ENCODE peak calls at places on chromosomes 5 and 9, in nine cellular contexts. One of them, this sample, is unnamed.

GRCh38 chr9:128683340-128684064 is 5.5 kb upstream of the SET start:
- DNase-seq in NCI-H774: no peak
- DNase-seq in A172: no peak
- DNase-seq in NCI-H2029: no peak
- DNase-seq in NCI-H524 treated with DMSO at 0.1 percent for 48 hours: no peak
- DNase-seq in upper lobe of right lung: peak
- DNase-seq in myocyte: no peak
- DNase-seq in astrocyte of the spinal cord: peak
- DNase-seq in RPMI8226: peak
- DNase-seq in this sample: peak

GRCh38 chr5:181160144-181160754 is 12.9 kb downstream of the OR2V2 start:
- DNase-seq in NCI-H774: no peak
- DNase-seq in myocyte: no peak
- DNase-seq in RPMI8226: peak
- DNase-seq in NCI-H524 treated with DMSO at 0.1 percent for 48 hours: no peak
- DNase-seq in NCI-H2029: no peak
- DNase-seq in upper lobe of right lung: no peak
- DNase-seq in A172: peak
- DNase-seq in astrocyte of the spinal cord: peak
- DNase-seq in this sample: peak

GRCh38 chr5:52007230-52007858 is 624.1 kb downstream of the ISL1 start:
- DNase-seq in upper lobe of right lung: no peak
- DNase-seq in astrocyte of the spinal cord: peak
- DNase-seq in NCI-H774: peak
- DNase-seq in myocyte: no peak
- DNase-seq in RPMI8226: peak
- DNase-seq in NCI-H2029: peak
- DNase-seq in A172: peak
- DNase-seq in NCI-H524 treated with DMSO at 0.1 percent for 48 hours: peak
- DNase-seq in this sample: peak

GRCh38 chr5:27041372-27041771 is 3.0 kb upstream of the CDH9 start:
- DNase-seq in upper lobe of right lung: no peak
- DNase-seq in NCI-H774: no peak
- DNase-seq in myocyte: no peak
- DNase-seq in NCI-H524 treated with DMSO at 0.1 percent for 48 hours: no peak
- DNase-seq in RPMI8226: no peak
- DNase-seq in A172: no peak
- DNase-seq in NCI-H2029: no peak
- DNase-seq in astrocyte of the spinal cord: no peak
- DNase-seq in this sample: no peak

GRCh38 chr5:2752875-2753435 is 1.5 kb upstream of the IRX2 start:
- DNase-seq in myocyte: no peak
- DNase-seq in NCI-H2029: peak
- DNase-seq in NCI-H774: peak
- DNase-seq in NCI-H524 treated with DMSO at 0.1 percent for 48 hours: no peak
- DNase-seq in upper lobe of right lung: no peak
- DNase-seq in RPMI8226: no peak
- DNase-seq in astrocyte of the spinal cord: no peak
- DNase-seq in A172: no peak
- DNase-seq in this sample: no peak

GRCh38 chr5:16889203-16889971 is 46.7 kb downstream of the MYO10 start:
- DNase-seq in astrocyte of the spinal cord: peak
- DNase-seq in A172: peak
- DNase-seq in RPMI8226: no peak
- DNase-seq in myocyte: peak
- DNase-seq in upper lobe of right lung: no peak
- DNase-seq in NCI-H774: no peak
- DNase-seq in NCI-H2029: peak
- DNase-seq in NCI-H524 treated with DMSO at 0.1 percent for 48 hours: no peak
- DNase-seq in this sample: no peak

GRCh38 chr9:92438900-92439526 is 14.7 kb upstream of the OMD start:
- DNase-seq in A172: no peak
- DNase-seq in astrocyte of the spinal cord: peak
- DNase-seq in RPMI8226: no peak
- DNase-seq in myocyte: peak
- DNase-seq in NCI-H524 treated with DMSO at 0.1 percent for 48 hours: no peak
- DNase-seq in upper lobe of right lung: no peak
- DNase-seq in NCI-H2029: no peak
- DNase-seq in NCI-H774: no peak
- DNase-seq in this sample: peak

GRCh38 chr5:67160985-67161384 is 35.6 kb downstream of the CD180 start:
- DNase-seq in NCI-H524 treated with DMSO at 0.1 percent for 48 hours: no peak
- DNase-seq in NCI-H2029: no peak
- DNase-seq in A172: peak
- DNase-seq in NCI-H774: no peak
- DNase-seq in upper lobe of right lung: no peak
- DNase-seq in myocyte: peak
- DNase-seq in astrocyte of the spinal cord: peak
- DNase-seq in RPMI8226: no peak
- DNase-seq in this sample: no peak

GRCh38 chr9:92617195-92617813 is 52.6 kb downstream of the IPPK start:
- DNase-seq in upper lobe of right lung: no peak
- DNase-seq in myocyte: no peak
- DNase-seq in astrocyte of the spinal cord: no peak
- DNase-seq in NCI-H2029: no peak
- DNase-seq in NCI-H774: no peak
- DNase-seq in RPMI8226: no peak
- DNase-seq in NCI-H524 treated with DMSO at 0.1 percent for 48 hours: no peak
- DNase-seq in A172: no peak
- DNase-seq in this sample: no peak

GRCh38 chr9:35645736-35646582 is 4.8 kb downstream of the SIT1 start:
- DNase-seq in upper lobe of right lung: peak
- DNase-seq in NCI-H2029: no peak
- DNase-seq in RPMI8226: no peak
- DNase-seq in A172: no peak
- DNase-seq in NCI-H524 treated with DMSO at 0.1 percent for 48 hours: no peak
- DNase-seq in myocyte: no peak
- DNase-seq in astrocyte of the spinal cord: peak
- DNase-seq in NCI-H774: no peak
- DNase-seq in this sample: peak

GRCh38 chr5:172490739-172491461 is 36.6 kb upstream of the SH3PXD2B start:
- DNase-seq in myocyte: no peak
- DNase-seq in NCI-H2029: no peak
- DNase-seq in astrocyte of the spinal cord: no peak
- DNase-seq in NCI-H524 treated with DMSO at 0.1 percent for 48 hours: no peak
- DNase-seq in RPMI8226: no peak
- DNase-seq in NCI-H774: no peak
- DNase-seq in upper lobe of right lung: no peak
- DNase-seq in A172: no peak
- DNase-seq in this sample: no peak

GRCh38 chr5:100550531-100551036 is 15.4 kb downstream of the FAM174A start:
- DNase-seq in upper lobe of right lung: no peak
- DNase-seq in A172: no peak
- DNase-seq in astrocyte of the spinal cord: no peak
- DNase-seq in NCI-H2029: no peak
- DNase-seq in NCI-H524 treated with DMSO at 0.1 percent for 48 hours: no peak
- DNase-seq in myocyte: peak
- DNase-seq in NCI-H774: no peak
- DNase-seq in RPMI8226: peak
- DNase-seq in this sample: no peak

GRCh38 chr5:59390074-59390659 is 503.4 kb downstream of the PDE4D start:
- DNase-seq in upper lobe of right lung: no peak
- DNase-seq in NCI-H774: peak
- DNase-seq in astrocyte of the spinal cord: peak
- DNase-seq in RPMI8226: peak
- DNase-seq in A172: no peak
- DNase-seq in NCI-H524 treated with DMSO at 0.1 percent for 48 hours: no peak
- DNase-seq in NCI-H2029: peak
- DNase-seq in myocyte: peak
- DNase-seq in this sample: peak

GRCh38 chr5:89265511-89266169 is 382.7 kb upstream of the MEF2C start:
- DNase-seq in RPMI8226: no peak
- DNase-seq in NCI-H524 treated with DMSO at 0.1 percent for 48 hours: no peak
- DNase-seq in NCI-H2029: no peak
- DNase-seq in upper lobe of right lung: no peak
- DNase-seq in A172: peak
- DNase-seq in NCI-H774: no peak
- DNase-seq in astrocyte of the spinal cord: peak
- DNase-seq in myocyte: peak
- DNase-seq in this sample: no peak

GRCh38 chr5:154221371-154221896 is 30.9 kb downstream of the GALNT10 start:
- DNase-seq in astrocyte of the spinal cord: peak
- DNase-seq in upper lobe of right lung: no peak
- DNase-seq in NCI-H524 treated with DMSO at 0.1 percent for 48 hours: no peak
- DNase-seq in myocyte: peak
- DNase-seq in A172: peak
- DNase-seq in NCI-H2029: no peak
- DNase-seq in RPMI8226: peak
- DNase-seq in NCI-H774: no peak
- DNase-seq in this sample: no peak

GRCh38 chr5:107468286-107468685 is 202.5 kb downstream of the EFNA5 start:
- DNase-seq in astrocyte of the spinal cord: no peak
- DNase-seq in NCI-H524 treated with DMSO at 0.1 percent for 48 hours: no peak
- DNase-seq in NCI-H774: no peak
- DNase-seq in NCI-H2029: no peak
- DNase-seq in RPMI8226: no peak
- DNase-seq in A172: peak
- DNase-seq in myocyte: no peak
- DNase-seq in upper lobe of right lung: no peak
- DNase-seq in this sample: no peak

GRCh38 chr5:83368317-83368716 is 103.2 kb upstream of the VCAN start:
- DNase-seq in upper lobe of right lung: no peak
- DNase-seq in NCI-H774: no peak
- DNase-seq in A172: peak
- DNase-seq in NCI-H524 treated with DMSO at 0.1 percent for 48 hours: no peak
- DNase-seq in astrocyte of the spinal cord: peak
- DNase-seq in RPMI8226: no peak
- DNase-seq in myocyte: peak
- DNase-seq in NCI-H2029: no peak
- DNase-seq in this sample: no peak

GRCh38 chr9:17171309-17172094 is 36.7 kb downstream of the CNTLN start:
- DNase-seq in astrocyte of the spinal cord: no peak
- DNase-seq in NCI-H774: no peak
- DNase-seq in A172: no peak
- DNase-seq in NCI-H2029: no peak
- DNase-seq in myocyte: no peak
- DNase-seq in upper lobe of right lung: no peak
- DNase-seq in RPMI8226: no peak
- DNase-seq in NCI-H524 treated with DMSO at 0.1 percent for 48 hours: no peak
- DNase-seq in this sample: no peak

GRCh38 chr9:21828853-21829405 is 26.5 kb downstream of the MTAP start:
- DNase-seq in RPMI8226: no peak
- DNase-seq in NCI-H2029: no peak
- DNase-seq in NCI-H524 treated with DMSO at 0.1 percent for 48 hours: no peak
- DNase-seq in NCI-H774: no peak
- DNase-seq in A172: no peak
- DNase-seq in astrocyte of the spinal cord: no peak
- DNase-seq in myocyte: peak
- DNase-seq in upper lobe of right lung: no peak
- DNase-seq in this sample: no peak

GRCh38 chr5:173835131-173835530 is 53.0 kb upstream of the CPEB4 start:
- DNase-seq in NCI-H524 treated with DMSO at 0.1 percent for 48 hours: no peak
- DNase-seq in myocyte: no peak
- DNase-seq in NCI-H774: no peak
- DNase-seq in A172: no peak
- DNase-seq in upper lobe of right lung: no peak
- DNase-seq in astrocyte of the spinal cord: no peak
- DNase-seq in RPMI8226: no peak
- DNase-seq in NCI-H2029: no peak
- DNase-seq in this sample: no peak

GRCh38 chr5:140292212-140293040 is 10.5 kb downstream of the PFDN1 start:
- DNase-seq in A172: no peak
- DNase-seq in upper lobe of right lung: no peak
- DNase-seq in RPMI8226: no peak
- DNase-seq in NCI-H774: no peak
- DNase-seq in myocyte: no peak
- DNase-seq in astrocyte of the spinal cord: peak
- DNase-seq in NCI-H2029: no peak
- DNase-seq in NCI-H524 treated with DMSO at 0.1 percent for 48 hours: no peak
- DNase-seq in this sample: no peak

GRCh38 chr5:147939431-147940114 is 33.2 kb upstream of the C5orf46 start:
- DNase-seq in NCI-H524 treated with DMSO at 0.1 percent for 48 hours: no peak
- DNase-seq in upper lobe of right lung: peak
- DNase-seq in astrocyte of the spinal cord: no peak
- DNase-seq in NCI-H774: no peak
- DNase-seq in myocyte: no peak
- DNase-seq in NCI-H2029: peak
- DNase-seq in A172: peak
- DNase-seq in RPMI8226: no peak
- DNase-seq in this sample: no peak

GRCh38 chr9:121675969-121676822 is 24.8 kb downstream of the DAB2IP start:
- DNase-seq in myocyte: no peak
- DNase-seq in NCI-H774: no peak
- DNase-seq in astrocyte of the spinal cord: no peak
- DNase-seq in NCI-H2029: no peak
- DNase-seq in upper lobe of right lung: no peak
- DNase-seq in A172: no peak
- DNase-seq in NCI-H524 treated with DMSO at 0.1 percent for 48 hours: no peak
- DNase-seq in RPMI8226: no peak
- DNase-seq in this sample: no peak

GRCh38 chr9:21994526-21994995 is at the start of gene CDKN2B-AS1:
- DNase-seq in NCI-H2029: peak
- DNase-seq in A172: no peak
- DNase-seq in upper lobe of right lung: peak
- DNase-seq in RPMI8226: peak
- DNase-seq in NCI-H524 treated with DMSO at 0.1 percent for 48 hours: peak
- DNase-seq in astrocyte of the spinal cord: peak
- DNase-seq in myocyte: peak
- DNase-seq in NCI-H774: peak
- DNase-seq in this sample: peak

GRCh38 chr5:65481171-65481575 is 547 bp downstream of the ADAMTS6 start:
- DNase-seq in myocyte: peak
- DNase-seq in A172: no peak
- DNase-seq in NCI-H774: no peak
- DNase-seq in NCI-H524 treated with DMSO at 0.1 percent for 48 hours: no peak
- DNase-seq in NCI-H2029: no peak
- DNase-seq in RPMI8226: no peak
- DNase-seq in upper lobe of right lung: no peak
- DNase-seq in astrocyte of the spinal cord: no peak
- DNase-seq in this sample: no peak

GRCh38 chr5:117380316-117380715 is 805.7 kb upstream of the SEMA6A start:
- DNase-seq in NCI-H774: no peak
- DNase-seq in NCI-H2029: no peak
- DNase-seq in astrocyte of the spinal cord: no peak
- DNase-seq in upper lobe of right lung: no peak
- DNase-seq in NCI-H524 treated with DMSO at 0.1 percent for 48 hours: peak
- DNase-seq in myocyte: no peak
- DNase-seq in RPMI8226: no peak
- DNase-seq in A172: no peak
- DNase-seq in this sample: no peak

GRCh38 chr9:100087218-100087617 is 11.6 kb downstream of the ERP44 start:
- DNase-seq in NCI-H2029: no peak
- DNase-seq in astrocyte of the spinal cord: peak
- DNase-seq in A172: peak
- DNase-seq in NCI-H524 treated with DMSO at 0.1 percent for 48 hours: no peak
- DNase-seq in RPMI8226: no peak
- DNase-seq in NCI-H774: no peak
- DNase-seq in myocyte: peak
- DNase-seq in upper lobe of right lung: no peak
- DNase-seq in this sample: peak

GRCh38 chr5:81787843-81788242 is 36.9 kb upstream of the SSBP2 start:
- DNase-seq in NCI-H774: no peak
- DNase-seq in upper lobe of right lung: no peak
- DNase-seq in NCI-H524 treated with DMSO at 0.1 percent for 48 hours: no peak
- DNase-seq in A172: peak
- DNase-seq in myocyte: peak
- DNase-seq in NCI-H2029: no peak
- DNase-seq in astrocyte of the spinal cord: peak
- DNase-seq in RPMI8226: peak
- DNase-seq in this sample: peak

GRCh38 chr5:71569748-71570509 is 17.2 kb upstream of the MCCC2 start:
- DNase-seq in myocyte: no peak
- DNase-seq in A172: no peak
- DNase-seq in NCI-H524 treated with DMSO at 0.1 percent for 48 hours: no peak
- DNase-seq in NCI-H2029: no peak
- DNase-seq in RPMI8226: no peak
- DNase-seq in NCI-H774: no peak
- DNase-seq in astrocyte of the spinal cord: no peak
- DNase-seq in upper lobe of right lung: no peak
- DNase-seq in this sample: no peak

GRCh38 chr5:101390317-101390908 is 487.3 kb upstream of the ST8SIA4 start:
- DNase-seq in RPMI8226: peak
- DNase-seq in A172: peak
- DNase-seq in NCI-H524 treated with DMSO at 0.1 percent for 48 hours: no peak
- DNase-seq in NCI-H2029: peak
- DNase-seq in myocyte: peak
- DNase-seq in NCI-H774: peak
- DNase-seq in upper lobe of right lung: no peak
- DNase-seq in astrocyte of the spinal cord: peak
- DNase-seq in this sample: peak

GRCh38 chr5:134846641-134846960 is 833 bp downstream of the C5orf24 start:
- DNase-seq in myocyte: peak
- DNase-seq in NCI-H2029: peak
- DNase-seq in RPMI8226: no peak
- DNase-seq in A172: no peak
- DNase-seq in upper lobe of right lung: no peak
- DNase-seq in NCI-H524 treated with DMSO at 0.1 percent for 48 hours: no peak
- DNase-seq in NCI-H774: no peak
- DNase-seq in astrocyte of the spinal cord: peak
- DNase-seq in this sample: no peak

This sample was measured in NAMALWA.